ENCODE peak calls at places on chromosomes 7 and 10, in eight cellular contexts. V is K562, Q is GM12878, W is suprapubic skin, Z is transverse colon, A is SK-N-SH, P is sigmoid colon, E is upper lobe of left lung. N is an unnamed sample.

GRCh38 chr7:70775570-70776156 is 356.3 kb upstream of the GALNT17 start:
- DNase-seq in V (no peak), Q (peak; percentile 40), W (no peak), Z (no peak), A (no peak), P (no peak), E (no peak), N (no peak)

GRCh38 chr7:99822731-99823718 is 4.8 kb upstream of the CYP3A43 start:
- DNase-seq in V (no peak), Q (no peak), W (no peak), Z (peak; percentile 57), A (no peak), P (no peak), E (no peak), N (peak; percentile 62)

GRCh38 chr10:13803566-13804554 is 217.1 kb downstream of the PRPF18 start:
- DNase-seq in V (no peak), Q (no peak), W (no peak), Z (no peak), A (no peak), P (no peak), E (no peak), N (no peak)

GRCh38 chr7:81244213-81244612 is 325.4 kb upstream of the SEMA3C start:
- DNase-seq in V (no peak), Q (no peak), W (no peak), Z (no peak), A (no peak), P (no peak), E (no peak), N (no peak)

GRCh38 chr10:132845041-132845551 is 59.1 kb upstream of the NKX6-2 start:
- DNase-seq in V (no peak), Q (no peak), W (peak; percentile 63), Z (no peak), A (peak; percentile 25), P (no peak), E (peak; percentile 14), N (no peak)

GRCh38 chr7:81669476-81670105 is 100.3 kb downstream of the HGF start:
- DNase-seq in V (no peak), Q (no peak), W (no peak), Z (no peak), A (no peak), P (no peak), E (no peak), N (no peak)

GRCh38 chr10:92395271-92395670 is 104.3 kb downstream of the MARCHF5 start:
- DNase-seq in V (no peak), Q (no peak), W (no peak), Z (no peak), A (no peak), P (no peak), E (no peak), N (no peak)

GRCh38 chr10:86958831-86959736 is 685 bp downstream of the SNCG start:
- DNase-seq in V (peak; percentile 82), Q (no peak), W (no peak), Z (no peak), A (peak; percentile 38), P (peak; percentile 74), E (peak; percentile 53), N (no peak)

GRCh38 chr7:34315032-34315431 is 343.0 kb upstream of the NPSR1 start:
- DNase-seq in V (no peak), Q (no peak), W (no peak), Z (no peak), A (no peak), P (no peak), E (no peak), N (no peak)

GRCh38 chr7:131620673-131621609 is 64.5 kb upstream of the PODXL start:
- DNase-seq in V (no peak), Q (no peak), W (no peak), Z (no peak), A (no peak), P (no peak), E (no peak), N (no peak)

GRCh38 chr10:73923935-73924598 is 13.1 kb downstream of the PLAU start:
- DNase-seq in V (peak; percentile 46), Q (no peak), W (no peak), Z (no peak), A (no peak), P (no peak), E (no peak), N (no peak)

GRCh38 chr10:110717830-110718595 is 73.9 kb downstream of the RBM20 start:
- DNase-seq in V (no peak), Q (no peak), W (no peak), Z (no peak), A (peak; percentile 34), P (peak; percentile 75), E (peak; percentile 63), N (no peak)

GRCh38 chr10:101226506-101226887 is 2.8 kb downstream of the LBX1 start:
- DNase-seq in V (no peak), Q (no peak), W (no peak), Z (no peak), A (no peak), P (no peak), E (no peak), N (no peak)

GRCh38 chr7:64992971-64993370 is 2.1 kb upstream of the ZNF117 start:
- DNase-seq in V (no peak), Q (no peak), W (no peak), Z (no peak), A (no peak), P (no peak), E (no peak), N (no peak)
- H3K9me3 ChIP-seq in V (peaks cover 68% of the 10 kb centered on the region), Q (peaks cover 12% of the 10 kb centered on the region), W (peaks cover 22% of the 10 kb centered on the region), Z (peaks cover 39% of the 10 kb centered on the region), A (peaks cover 2% of the 10 kb centered on the region), P (peaks cover 2% of the 10 kb centered on the region), E (peaks cover 55% of the 10 kb centered on the region), N (peaks cover 97% of the 10 kb centered on the region)

DNA sequence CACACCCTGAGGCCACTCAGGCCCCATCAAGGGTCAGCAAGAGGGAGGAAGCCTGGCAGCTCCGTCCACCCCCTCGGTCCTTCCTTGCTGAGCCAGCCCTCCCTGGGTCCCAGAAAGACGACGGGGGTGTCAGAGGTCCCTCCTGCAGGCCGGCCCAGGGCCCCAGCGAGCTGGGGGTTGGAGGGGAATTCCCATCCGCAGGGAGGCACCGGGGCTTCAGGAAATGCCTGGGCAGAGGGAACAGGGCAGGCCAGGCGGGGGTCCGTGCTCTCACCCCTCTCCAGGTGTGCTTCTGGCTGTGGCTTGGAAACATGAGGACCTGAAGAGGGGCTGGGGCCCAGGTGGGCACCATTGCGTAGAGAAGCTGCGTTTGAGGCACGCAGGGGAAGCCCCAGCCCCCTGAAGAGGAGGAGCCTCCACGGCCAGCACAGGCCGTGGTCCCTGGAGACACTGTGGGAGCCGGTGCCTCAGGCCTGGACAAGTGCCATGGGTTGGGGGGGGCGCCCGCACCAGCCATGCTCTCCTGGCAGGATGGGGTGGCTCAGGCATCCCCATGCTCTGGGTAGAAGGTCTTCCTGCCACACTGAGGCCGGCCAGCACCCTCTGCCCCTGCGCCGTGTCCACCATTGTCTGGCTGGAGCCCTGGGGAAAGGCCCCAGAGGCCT is 66.7 kb downstream of the PDGFA start:
- DNase-seq in V (no peak), Q (no peak), W (no peak), Z (no peak), A (no peak), P (no peak), E (no peak), N (no peak)
- TF ChIP-seq EP300 in V (no peak), Q (no peak), W (no peak), Z (no peak), A (no peak), P (no peak), E (no peak), N (no peak)

DNA sequence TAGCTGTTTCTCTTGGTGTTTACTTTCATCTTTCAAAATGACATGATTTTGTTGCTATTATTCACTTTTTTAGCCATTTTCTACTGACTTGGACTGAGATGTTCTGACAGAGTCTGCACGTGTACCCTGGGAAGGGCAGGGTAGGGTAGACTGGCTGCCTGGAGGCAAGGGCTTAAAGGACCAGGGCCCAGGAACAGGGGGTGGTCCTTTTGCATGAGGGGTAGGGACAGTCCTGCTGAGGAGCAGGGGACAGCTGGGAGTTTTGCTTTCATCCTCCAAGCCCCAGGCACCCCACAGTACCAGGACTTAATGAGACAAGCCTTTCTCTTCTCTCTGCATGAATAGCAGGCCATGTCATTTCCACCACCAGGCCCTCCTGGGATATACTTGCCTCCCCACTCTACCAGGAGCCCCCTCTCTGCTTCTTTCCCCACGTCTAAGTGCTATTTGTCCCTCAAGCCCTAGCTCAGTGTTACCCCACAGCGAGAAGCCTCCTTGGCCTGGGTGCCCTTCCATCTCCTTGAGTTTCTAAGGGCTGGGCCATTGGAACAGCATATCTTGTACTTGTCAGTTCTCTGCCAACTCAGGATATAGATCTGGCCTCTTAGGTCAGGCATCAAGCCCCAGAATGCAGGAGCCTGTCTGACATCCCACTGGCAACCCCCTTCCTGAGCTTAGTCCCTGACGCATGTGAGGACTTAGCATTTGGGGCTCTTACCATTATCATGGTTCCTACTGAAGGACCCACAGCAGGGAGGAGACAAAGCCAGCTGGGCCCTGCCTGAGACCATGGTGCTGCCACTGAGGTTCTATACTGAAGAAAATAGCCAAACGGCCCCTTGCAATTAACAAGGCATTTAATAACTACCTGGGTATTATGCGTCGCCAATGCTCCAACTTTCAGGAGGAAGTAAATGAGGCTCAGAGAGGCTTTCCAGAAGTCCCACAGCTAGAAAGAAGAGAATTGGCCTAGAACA is 78.4 kb upstream of the UNC5B start:
- DNase-seq in V (no peak), Q (no peak), W (no peak), Z (no peak), A (no peak), P (no peak), E (no peak), N (no peak)
- TF ChIP-seq POLR2AphosphoS5 in V (no peak), Q (no peak), W (no peak), Z (no peak), A (no peak), P (no peak), E (no peak), N (no peak)

GRCh38 chr7:20095862-20096261 is 121.3 kb downstream of the MACC1 start:
- DNase-seq in V (no peak), Q (no peak), W (no peak), Z (no peak), A (no peak), P (no peak), E (no peak), N (no peak)

DNA sequence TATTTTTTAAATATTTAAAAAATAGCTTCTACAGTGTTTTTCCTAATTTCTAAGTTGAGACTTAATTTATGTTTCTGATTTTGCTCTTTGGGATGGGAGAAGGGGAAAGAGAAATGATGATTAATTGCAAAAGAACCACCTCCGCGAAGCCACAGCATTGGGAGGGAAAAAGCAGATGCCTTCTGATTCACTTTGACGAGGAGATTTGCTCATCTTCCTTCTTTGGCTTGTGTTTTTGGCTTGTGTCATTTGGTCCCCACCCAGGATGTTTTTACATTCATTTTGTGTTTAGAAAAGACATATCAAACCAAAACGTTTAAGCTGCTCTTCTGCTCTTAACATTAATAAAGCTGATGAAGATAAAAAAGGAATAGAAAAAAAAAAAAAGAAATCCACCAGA is 121.7 kb downstream of the MACC1 start:
- DNase-seq in V (no peak), Q (no peak), W (no peak), Z (no peak), A (no peak), P (no peak), E (no peak), N (no peak)
- H3K9me3 ChIP-seq in V (no peaks in the 10 kb centered on the region), Q (peaks cover 3% of the 10 kb centered on the region), W (no peaks in the 10 kb centered on the region), Z (no peaks in the 10 kb centered on the region), A (no peaks in the 10 kb centered on the region), P (peaks cover 6% of the 10 kb centered on the region), E (no peaks in the 10 kb centered on the region), N (peaks cover 11% of the 10 kb centered on the region)

GRCh38 chr7:18834574-18835361 is 282.7 kb downstream of the TWIST1 start:
- DNase-seq in V (no peak), Q (no peak), W (no peak), Z (no peak), A (no peak), P (no peak), E (no peak), N (no peak)
- TF ChIP-seq EP300 in V (no peak), Q (no peak), W (no peak), Z (no peak), A (no peak), P (no peak), E (no peak), N (no peak)

N was measured in stomach.